ENCODE peak calls at places on chromosomes 13 and 19, in four cellular contexts. One of them, this sample, is unnamed.
A peak's percentile ranks its signal among the peaks of the same experiment; 100 is the strongest.

GRCh38 chr19:7242601-7243258 is 51.5 kb downstream of the INSR start:
- DNase-seq in HEK293T: no peak
- DNase-seq in islet precursor cell: no peak
- DNase-seq in A673: no peak
- DNase-seq in this sample: no peak

GRCh38 chr19:28468701-28469459 is 744.1 kb downstream of the UQCRFS1 start:
- DNase-seq in HEK293T: no peak
- DNase-seq in islet precursor cell: peak; percentile 71
- DNase-seq in A673: no peak
- DNase-seq in this sample: no peak

GRCh38 chr13:56009418-56009817 is 1131.3 kb upstream of the PRR20A start:
- DNase-seq in HEK293T: no peak
- DNase-seq in islet precursor cell: no peak
- DNase-seq in A673: no peak
- DNase-seq in this sample: no peak

GRCh38 chr13:35956074-35956473 is 175.1 kb downstream of the DCLK1 start:
- DNase-seq in HEK293T: no peak
- DNase-seq in islet precursor cell: no peak
- DNase-seq in A673: no peak
- DNase-seq in this sample: no peak

GRCh38 chr19:3958836-3959765 is 11.8 kb downstream of the DAPK3 start:
- DNase-seq in HEK293T: no peak
- DNase-seq in islet precursor cell: no peak
- DNase-seq in A673: no peak
- DNase-seq in this sample: no peak

GRCh38 chr13:104984296-104984818 is 1551.1 kb downstream of the EFNB2 start:
- DNase-seq in HEK293T: no peak
- DNase-seq in islet precursor cell: no peak
- DNase-seq in A673: no peak
- DNase-seq in this sample: peak; percentile 89

GRCh38 chr13:20349564-20350379 is 117.7 kb upstream of the GJB6 start:
- DNase-seq in HEK293T: no peak
- DNase-seq in islet precursor cell: no peak
- DNase-seq in A673: no peak
- DNase-seq in this sample: no peak

GRCh38 chr13:98985591-98985990 is 7.7 kb upstream of the DOCK9 start:
- DNase-seq in HEK293T: no peak
- DNase-seq in islet precursor cell: no peak
- DNase-seq in A673: no peak
- DNase-seq in this sample: no peak

GRCh38 chr19:29548483-29549085 is 22.8 kb downstream of the VSTM2B start:
- DNase-seq in HEK293T: no peak
- DNase-seq in islet precursor cell: peak; percentile 29
- DNase-seq in A673: no peak
- DNase-seq in this sample: no peak

GRCh38 chr19:40933025-40933424 is 51.0 kb upstream of the CYP2A7 start:
- DNase-seq in HEK293T: peak; percentile 25
- DNase-seq in islet precursor cell: peak; percentile 68
- DNase-seq in A673: peak; percentile 28
- DNase-seq in this sample: peak; percentile 6

GRCh38 chr19:14563989-14564650 is 7.7 kb downstream of the NDUFB7 start:
- DNase-seq in HEK293T: peak; percentile 92
- DNase-seq in islet precursor cell: peak; percentile 86
- DNase-seq in A673: peak; percentile 73
- DNase-seq in this sample: peak; percentile 84

GRCh38 chr19:55641376-55642152 is 762 bp downstream of the ZNF580 start:
- DNase-seq in HEK293T: no peak
- DNase-seq in islet precursor cell: no peak
- DNase-seq in A673: peak; percentile 55
- DNase-seq in this sample: no peak

GRCh38 chr13:40550130-40550529 is 116.3 kb downstream of the FOXO1 start:
- DNase-seq in HEK293T: no peak
- DNase-seq in islet precursor cell: no peak
- DNase-seq in A673: no peak
- DNase-seq in this sample: no peak

GRCh38 chr19:18536475-18536874 is 6.9 kb downstream of the FKBP8 start:
- DNase-seq in HEK293T: no peak
- DNase-seq in islet precursor cell: no peak
- DNase-seq in A673: no peak
- DNase-seq in this sample: no peak

GRCh38 chr13:27403252-27403678 is 21.2 kb upstream of the GTF3A start:
- DNase-seq in HEK293T: no peak
- DNase-seq in islet precursor cell: peak; percentile 80
- DNase-seq in A673: peak; percentile 12
- DNase-seq in this sample: peak; percentile 58

GRCh38 chr19:58544591-58545285 is 874 bp downstream of the TRIM28 start:
- DNase-seq in HEK293T: peak; percentile 83
- DNase-seq in islet precursor cell: no peak
- DNase-seq in A673: peak; percentile 73
- DNase-seq in this sample: no peak

This sample was measured in SJCRH30.